ENCODE peak calls at places on chromosomes 1 and 21, in five cellular contexts. One of them, this sample, is unnamed.

GRCh38 chr21:38839683-38840286 is 34.1 kb downstream of the ETS2 start:
- DNase-seq in mucosa of descending colon: no peak
- DNase-seq in pancreas: no peak
- DNase-seq in stimulated activated CD8-positive, alpha-beta memory T cell treated with anti-CD3 and anti-CD28 coated beads, Interleukin-15, amount 100 ng/mL, for 1 hour: no peak
- DNase-seq in AG08395: peak; percentile 63
- DNase-seq in this sample: no peak

GRCh38 chr1:216464489-216464888 is 41.2 kb upstream of the USH2A start:
- DNase-seq in mucosa of descending colon: no peak
- DNase-seq in pancreas: no peak
- DNase-seq in stimulated activated CD8-positive, alpha-beta memory T cell treated with anti-CD3 and anti-CD28 coated beads, Interleukin-15, amount 100 ng/mL, for 1 hour: no peak
- DNase-seq in AG08395: peak; percentile 5
- DNase-seq in this sample: no peak

GRCh38 chr1:47587891-47588582 is 150.2 kb downstream of the FOXD2 start:
- DNase-seq in mucosa of descending colon: no peak
- DNase-seq in pancreas: peak; percentile 15
- DNase-seq in stimulated activated CD8-positive, alpha-beta memory T cell treated with anti-CD3 and anti-CD28 coated beads, Interleukin-15, amount 100 ng/mL, for 1 hour: no peak
- DNase-seq in AG08395: no peak
- DNase-seq in this sample: peak; percentile 53

GRCh38 chr1:186620951-186621350 is 59.3 kb downstream of the PTGS2 start:
- DNase-seq in mucosa of descending colon: no peak
- DNase-seq in pancreas: no peak
- DNase-seq in stimulated activated CD8-positive, alpha-beta memory T cell treated with anti-CD3 and anti-CD28 coated beads, Interleukin-15, amount 100 ng/mL, for 1 hour: no peak
- DNase-seq in AG08395: peak; percentile 76
- DNase-seq in this sample: no peak

GRCh38 chr1:235631816-235632215 is 17.8 kb downstream of the GNG4 start:
- DNase-seq in mucosa of descending colon: no peak
- DNase-seq in pancreas: peak; percentile 26
- DNase-seq in stimulated activated CD8-positive, alpha-beta memory T cell treated with anti-CD3 and anti-CD28 coated beads, Interleukin-15, amount 100 ng/mL, for 1 hour: no peak
- DNase-seq in AG08395: no peak
- DNase-seq in this sample: no peak

GRCh38 chr1:44453798-44454349 is 48.8 kb downstream of the RNF220 start:
- DNase-seq in mucosa of descending colon: no peak
- DNase-seq in pancreas: no peak
- DNase-seq in stimulated activated CD8-positive, alpha-beta memory T cell treated with anti-CD3 and anti-CD28 coated beads, Interleukin-15, amount 100 ng/mL, for 1 hour: no peak
- DNase-seq in AG08395: no peak
- DNase-seq in this sample: no peak

GRCh38 chr1:228145498-228146425 is 4.0 kb upstream of the GJC2 start:
- DNase-seq in mucosa of descending colon: no peak
- DNase-seq in pancreas: no peak
- DNase-seq in stimulated activated CD8-positive, alpha-beta memory T cell treated with anti-CD3 and anti-CD28 coated beads, Interleukin-15, amount 100 ng/mL, for 1 hour: no peak
- DNase-seq in AG08395: no peak
- DNase-seq in this sample: no peak

GRCh38 chr1:64923294-64923718 is 43.0 kb downstream of the JAK1 start:
- DNase-seq in mucosa of descending colon: no peak
- DNase-seq in pancreas: no peak
- DNase-seq in stimulated activated CD8-positive, alpha-beta memory T cell treated with anti-CD3 and anti-CD28 coated beads, Interleukin-15, amount 100 ng/mL, for 1 hour: no peak
- DNase-seq in AG08395: peak; percentile 35
- DNase-seq in this sample: no peak

GRCh38 chr21:29382029-29382654 is 83.4 kb downstream of the BACH1 start:
- DNase-seq in mucosa of descending colon: no peak
- DNase-seq in pancreas: no peak
- DNase-seq in stimulated activated CD8-positive, alpha-beta memory T cell treated with anti-CD3 and anti-CD28 coated beads, Interleukin-15, amount 100 ng/mL, for 1 hour: no peak
- DNase-seq in AG08395: peak; percentile 65
- DNase-seq in this sample: no peak

GRCh38 chr1:91697322-91698260 is 188.4 kb downstream of the TGFBR3 start:
- DNase-seq in mucosa of descending colon: peak; percentile 23
- DNase-seq in pancreas: no peak
- DNase-seq in stimulated activated CD8-positive, alpha-beta memory T cell treated with anti-CD3 and anti-CD28 coated beads, Interleukin-15, amount 100 ng/mL, for 1 hour: no peak
- DNase-seq in AG08395: no peak
- DNase-seq in this sample: no peak

GRCh38 chr1:147162093-147162492 is 10.2 kb downstream of the PRKAB2 start:
- DNase-seq in mucosa of descending colon: no peak
- DNase-seq in pancreas: no peak
- DNase-seq in stimulated activated CD8-positive, alpha-beta memory T cell treated with anti-CD3 and anti-CD28 coated beads, Interleukin-15, amount 100 ng/mL, for 1 hour: no peak
- DNase-seq in AG08395: no peak
- DNase-seq in this sample: no peak

GRCh38 chr1:221308534-221309511 is 429.6 kb downstream of the HLX start:
- DNase-seq in mucosa of descending colon: no peak
- DNase-seq in pancreas: no peak
- DNase-seq in stimulated activated CD8-positive, alpha-beta memory T cell treated with anti-CD3 and anti-CD28 coated beads, Interleukin-15, amount 100 ng/mL, for 1 hour: no peak
- DNase-seq in AG08395: no peak
- DNase-seq in this sample: no peak

GRCh38 chr1:207937204-207937603 is 26.3 kb upstream of the CD34 start:
- DNase-seq in mucosa of descending colon: no peak
- DNase-seq in pancreas: no peak
- DNase-seq in stimulated activated CD8-positive, alpha-beta memory T cell treated with anti-CD3 and anti-CD28 coated beads, Interleukin-15, amount 100 ng/mL, for 1 hour: no peak
- DNase-seq in AG08395: no peak
- DNase-seq in this sample: no peak

GRCh38 chr1:11842154-11843041 is 5.2 kb downstream of the NPPA start:
- DNase-seq in mucosa of descending colon: peak; percentile 25
- DNase-seq in pancreas: no peak
- DNase-seq in stimulated activated CD8-positive, alpha-beta memory T cell treated with anti-CD3 and anti-CD28 coated beads, Interleukin-15, amount 100 ng/mL, for 1 hour: no peak
- DNase-seq in AG08395: no peak
- DNase-seq in this sample: no peak

GRCh38 chr1:1626207-1627141 is 5.5 kb upstream of the MMP23B start:
- DNase-seq in mucosa of descending colon: no peak
- DNase-seq in pancreas: no peak
- DNase-seq in stimulated activated CD8-positive, alpha-beta memory T cell treated with anti-CD3 and anti-CD28 coated beads, Interleukin-15, amount 100 ng/mL, for 1 hour: no peak
- DNase-seq in AG08395: no peak
- DNase-seq in this sample: no peak

GRCh38 chr1:2875677-2876531 is 74.4 kb upstream of the TTC34 start:
- DNase-seq in mucosa of descending colon: peak; percentile 18
- DNase-seq in pancreas: peak; percentile 74
- DNase-seq in stimulated activated CD8-positive, alpha-beta memory T cell treated with anti-CD3 and anti-CD28 coated beads, Interleukin-15, amount 100 ng/mL, for 1 hour: no peak
- DNase-seq in AG08395: no peak
- DNase-seq in this sample: no peak

GRCh38 chr21:45401916-45402900 is 2.8 kb upstream of the COL18A1 start:
- DNase-seq in mucosa of descending colon: no peak
- DNase-seq in pancreas: peak; percentile 45
- DNase-seq in stimulated activated CD8-positive, alpha-beta memory T cell treated with anti-CD3 and anti-CD28 coated beads, Interleukin-15, amount 100 ng/mL, for 1 hour: no peak
- DNase-seq in AG08395: no peak
- DNase-seq in this sample: no peak

GRCh38 chr21:45636921-45637646 is 6.4 kb upstream of the PCBP3 start:
- DNase-seq in mucosa of descending colon: no peak
- DNase-seq in pancreas: no peak
- DNase-seq in stimulated activated CD8-positive, alpha-beta memory T cell treated with anti-CD3 and anti-CD28 coated beads, Interleukin-15, amount 100 ng/mL, for 1 hour: no peak
- DNase-seq in AG08395: no peak
- DNase-seq in this sample: peak; percentile 6

GRCh38 chr1:52641307-52641706 is 8.3 kb downstream of the SHISAL2A start:
- DNase-seq in mucosa of descending colon: no peak
- DNase-seq in pancreas: no peak
- DNase-seq in stimulated activated CD8-positive, alpha-beta memory T cell treated with anti-CD3 and anti-CD28 coated beads, Interleukin-15, amount 100 ng/mL, for 1 hour: no peak
- DNase-seq in AG08395: no peak
- DNase-seq in this sample: no peak

GRCh38 chr21:35840197-35840799 is 220.0 kb downstream of the SETD4 start:
- DNase-seq in mucosa of descending colon: peak; percentile 86
- DNase-seq in pancreas: no peak
- DNase-seq in stimulated activated CD8-positive, alpha-beta memory T cell treated with anti-CD3 and anti-CD28 coated beads, Interleukin-15, amount 100 ng/mL, for 1 hour: peak; percentile 14
- DNase-seq in AG08395: peak; percentile 62
- DNase-seq in this sample: peak; percentile 45

GRCh38 chr1:233240839-233241682 is 54.5 kb downstream of the PCNX2 start:
- DNase-seq in mucosa of descending colon: peak; percentile 79
- DNase-seq in pancreas: peak; percentile 66
- DNase-seq in stimulated activated CD8-positive, alpha-beta memory T cell treated with anti-CD3 and anti-CD28 coated beads, Interleukin-15, amount 100 ng/mL, for 1 hour: no peak
- DNase-seq in AG08395: peak; percentile 84
- DNase-seq in this sample: peak; percentile 80

GRCh38 chr1:87951852-87952251 is 623.2 kb downstream of the LMO4 start:
- DNase-seq in mucosa of descending colon: no peak
- DNase-seq in pancreas: no peak
- DNase-seq in stimulated activated CD8-positive, alpha-beta memory T cell treated with anti-CD3 and anti-CD28 coated beads, Interleukin-15, amount 100 ng/mL, for 1 hour: no peak
- DNase-seq in AG08395: peak; percentile 14
- DNase-seq in this sample: no peak

GRCh38 chr21:33325222-33326067 is 675 bp downstream of the IFNAR1 start:
- DNase-seq in mucosa of descending colon: peak; percentile 86
- DNase-seq in pancreas: peak; percentile 85
- DNase-seq in stimulated activated CD8-positive, alpha-beta memory T cell treated with anti-CD3 and anti-CD28 coated beads, Interleukin-15, amount 100 ng/mL, for 1 hour: peak; percentile 47
- DNase-seq in AG08395: peak; percentile 65
- DNase-seq in this sample: peak; percentile 40

GRCh38 chr1:170692866-170693575 is 29.1 kb downstream of the PRRX1 start:
- DNase-seq in mucosa of descending colon: no peak
- DNase-seq in pancreas: no peak
- DNase-seq in stimulated activated CD8-positive, alpha-beta memory T cell treated with anti-CD3 and anti-CD28 coated beads, Interleukin-15, amount 100 ng/mL, for 1 hour: no peak
- DNase-seq in AG08395: peak; percentile 57
- DNase-seq in this sample: peak; percentile 36